ENCODE peak calls at places on chromosomes 6 and 20, in eight cellular contexts. Y is epithelial cell of prostate, U is AG04450, I is endodermal cell, C is lower lobe of right lung, L is breast epithelium, D is brain microvascular endothelial cell, W is cardiac muscle cell. A is an unnamed sample.

GRCh38 chr6:106431405-106431804 is 70.9 kb downstream of the CRYBG1 start:
- DNase-seq in I (no peak), W (no peak), Y (no peak), U (no peak), L (no peak), D (no peak), C (no peak), A (no peak)

GRCh38 chr6:48701572-48701971 is 590.6 kb upstream of the PTCHD4 start:
- DNase-seq in L (no peak), C (no peak), I (peak), Y (no peak), W (no peak), D (no peak), U (no peak), A (no peak)

GRCh38 chr20:19683168-19683567 is 74.9 kb upstream of the RIN2 start:
- DNase-seq in D (no peak), W (no peak), L (no peak), I (no peak), C (no peak), U (no peak), Y (no peak), A (no peak)

GRCh38 chr6:34476462-34476861 is 10.6 kb downstream of the PACSIN1 start:
- DNase-seq in L (no peak), I (peak), W (no peak), D (no peak), C (no peak), Y (no peak), U (no peak), A (no peak)

GRCh38 chr6:76835695-76836094 is 627.6 kb downstream of the HTR1B start:
- DNase-seq in W (no peak), I (no peak), L (no peak), D (no peak), U (no peak), C (no peak), Y (no peak), A (no peak)

GRCh38 chr6:164927288-164928040 is 381.9 kb downstream of the C6orf118 start:
- DNase-seq in C (peak), D (peak), I (peak), W (peak), Y (no peak), L (peak), U (no peak), A (peak)

GRCh38 chr20:37668166-37668565 is 25.7 kb upstream of the CTNNBL1 start:
- DNase-seq in W (no peak), C (no peak), I (no peak), L (no peak), U (no peak), Y (no peak), D (no peak), A (no peak)

GRCh38 chr20:325043-325888 is at the start of gene SOX12:
- DNase-seq in Y (peak), I (peak), D (peak), C (peak), W (peak), U (no peak), L (peak), A (peak)

GRCh38 chr6:89564752-89565427 is 73.7 kb downstream of the LYRM2 start:
- DNase-seq in U (no peak), L (no peak), C (no peak), I (no peak), Y (no peak), W (peak), D (peak), A (no peak)

GRCh38 chr20:56875052-56875663 is 246.1 kb downstream of the TFAP2C start:
- DNase-seq in U (peak), I (peak), C (no peak), W (peak), L (no peak), Y (peak), D (peak), A (no peak)

GRCh38 chr6:32940656-32941411 is at the start of gene HLA-DMB:
- DNase-seq in U (peak), C (peak), L (no peak), W (peak), Y (no peak), D (peak), I (peak), A (peak)

GRCh38 chr20:19758888-19759331 is 852 bp downstream of the RIN2 start:
- DNase-seq in L (peak), D (no peak), W (peak), U (no peak), I (peak), Y (no peak), C (peak), A (no peak)

GRCh38 chr20:24650091-24650490 is 180.7 kb downstream of the SYNDIG1 start:
- DNase-seq in Y (no peak), U (peak), D (no peak), C (no peak), I (no peak), L (no peak), W (peak), A (no peak)

GRCh38 chr20:37445041-37445440 is 76.0 kb upstream of the NNAT start:
- DNase-seq in Y (no peak), D (no peak), W (no peak), C (no peak), U (no peak), L (no peak), I (no peak), A (no peak)

GRCh38 chr6:32885698-32886286 is 31.8 kb downstream of the PSMB9 start:
- DNase-seq in Y (no peak), C (no peak), L (no peak), W (peak), D (no peak), U (no peak), I (no peak), A (no peak)

GRCh38 chr6:137657351-137657911 is 163.2 kb upstream of the OLIG3 start:
- DNase-seq in W (no peak), Y (no peak), C (no peak), D (no peak), I (no peak), L (no peak), U (no peak), A (no peak)

GRCh38 chr20:22001886-22002285 is 296.4 kb downstream of the PAX1 start:
- DNase-seq in U (no peak), D (no peak), L (no peak), Y (no peak), W (no peak), I (no peak), C (no peak), A (no peak)

GRCh38 chr6:7311920-7312615 is 931 bp downstream of the SSR1 start:
- DNase-seq in L (no peak), U (no peak), W (no peak), I (no peak), C (no peak), D (peak), Y (no peak), A (no peak)

GRCh38 chr20:41143354-41143753 is 6.0 kb downstream of the PLCG1 start:
- DNase-seq in I (no peak), Y (no peak), W (no peak), D (no peak), L (no peak), U (no peak), C (no peak), A (no peak)

GRCh38 chr6:6942826-6943225 is 164.9 kb upstream of the RREB1 start:
- DNase-seq in I (no peak), Y (no peak), C (peak), L (no peak), D (no peak), W (no peak), U (no peak), A (peak)

GRCh38 chr6:82980086-82980485 is 85.6 kb downstream of the UBE3D start:
- DNase-seq in C (no peak), W (peak), D (no peak), I (no peak), U (peak), L (no peak), Y (no peak), A (no peak)

GRCh38 chr6:16020259-16020658 is 108.6 kb upstream of the MYLIP start:
- DNase-seq in D (no peak), W (no peak), Y (no peak), U (no peak), C (no peak), I (no peak), L (no peak), A (no peak)

GRCh38 chr20:17963114-17963897 is 5.3 kb downstream of the SNX5 start:
- DNase-seq in U (no peak), D (no peak), I (no peak), Y (no peak), L (no peak), C (no peak), W (no peak), A (no peak)

GRCh38 chr6:65170273-65170672 is 536.8 kb downstream of the EYS start:
- DNase-seq in L (no peak), I (no peak), C (no peak), U (no peak), W (peak), D (no peak), Y (no peak), A (no peak)

GRCh38 chr20:19137641-19138040 is 74.8 kb upstream of the SLC24A3 start:
- DNase-seq in C (no peak), W (no peak), I (no peak), L (no peak), U (no peak), D (no peak), Y (no peak), A (no peak)

GRCh38 chr20:62737971-62738881 is 29.6 kb downstream of the NTSR1 start:
- DNase-seq in L (peak), U (no peak), Y (no peak), W (no peak), C (peak), D (no peak), I (no peak), A (no peak)

GRCh38 chr6:20554326-20554725 is 20.1 kb downstream of the CDKAL1 start:
- DNase-seq in D (no peak), U (no peak), C (no peak), L (no peak), Y (no peak), I (no peak), W (peak), A (no peak)

GRCh38 chr6:35745480-35745879 is 8.6 kb downstream of the ARMC12 start:
- DNase-seq in W (no peak), C (no peak), Y (no peak), I (no peak), L (peak), U (no peak), D (no peak), A (no peak)

GRCh38 chr6:87257565-87257964 is 64.8 kb upstream of the SMIM8 start:
- DNase-seq in Y (no peak), U (no peak), C (no peak), I (no peak), L (no peak), W (no peak), D (no peak), A (no peak)

GRCh38 chr6:96657344-96657743 is 94.4 kb downstream of the FHL5 start:
- DNase-seq in D (no peak), I (no peak), W (no peak), Y (no peak), L (no peak), U (no peak), C (no peak), A (no peak)

GRCh38 chr6:97405818-97406409 is 122.9 kb upstream of the MMS22L start:
- DNase-seq in L (no peak), Y (no peak), C (no peak), D (no peak), I (no peak), W (no peak), U (no peak), A (no peak)

GRCh38 chr6:7727951-7728854 is 2.3 kb downstream of the BMP6 start:
- DNase-seq in L (no peak), C (peak), D (no peak), U (no peak), I (peak), W (peak), Y (no peak), A (no peak)

GRCh38 chr6:12331474-12331873 is 41.3 kb downstream of the EDN1 start:
- DNase-seq in C (no peak), I (no peak), D (no peak), Y (no peak), U (no peak), L (no peak), W (no peak), A (no peak)

GRCh38 chr6:12331951-12332749 is 42.0 kb downstream of the EDN1 start:
- DNase-seq in Y (peak), L (no peak), I (peak), W (peak), C (no peak), U (no peak), D (no peak), A (no peak)

GRCh38 chr6:12327391-12327790 is 37.2 kb downstream of the EDN1 start:
- DNase-seq in I (no peak), L (no peak), Y (no peak), D (no peak), W (no peak), C (no peak), U (no peak), A (no peak)

GRCh38 chr6:12325872-12326271 is 35.7 kb downstream of the EDN1 start:
- DNase-seq in W (no peak), Y (no peak), I (no peak), U (no peak), C (no peak), D (no peak), L (no peak), A (no peak)

DNA sequence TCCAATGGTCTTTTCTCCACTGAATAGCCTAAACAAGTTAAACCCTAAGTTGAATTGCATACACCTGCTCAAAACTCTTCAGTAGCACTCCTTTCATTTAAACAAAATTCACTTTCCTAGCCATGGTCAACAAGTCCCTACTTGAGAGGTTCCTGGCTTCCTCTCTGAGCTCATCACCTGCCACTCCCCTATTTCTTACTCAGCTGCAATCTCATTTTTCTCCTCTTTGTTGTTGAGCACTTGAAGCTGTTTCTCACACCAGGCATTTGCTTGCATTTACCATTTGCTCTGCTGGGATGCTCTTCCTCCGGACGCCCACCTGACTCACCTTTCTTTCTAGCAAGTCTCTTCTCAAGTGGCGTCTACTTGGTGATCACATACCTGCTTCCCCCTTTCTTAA is 38.5 kb downstream of the EDN1 start:
- DNase-seq in U (no peak), I (no peak), L (no peak), W (no peak), Y (peak), C (no peak), D (no peak), A (no peak)
- H3K27ac ChIP-seq in U (no peak), I (no peak), L (no peak), W (no peak), Y (peak), C (no peak), D (no peak), A (no peak)

GRCh38 chr6:118776607-118777549 is 117.1 kb upstream of the ASF1A start:
- DNase-seq in D (peak), U (peak), Y (no peak), I (peak), L (no peak), C (no peak), W (peak), A (no peak)
- H3K27ac ChIP-seq in D (no peak), U (no peak), Y (no peak), I (no peak), L (no peak), C (no peak), W (no peak), A (no peak)

GRCh38 chr6:160273760-160274159 is 15.1 kb upstream of the SLC22A2 start:
- DNase-seq in L (no peak), W (no peak), U (no peak), D (no peak), C (no peak), Y (no peak), I (no peak), A (no peak)
- H3K27ac ChIP-seq in L (no peak), W (no peak), U (no peak), D (no peak), C (no peak), Y (no peak), I (no peak), A (no peak)

GRCh38 chr20:5164645-5165399 is 38.0 kb downstream of the CDS2 start:
- DNase-seq in W (no peak), U (no peak), D (no peak), L (no peak), Y (no peak), C (no peak), I (no peak), A (no peak)
- H3K27ac ChIP-seq in W (no peak), U (no peak), D (no peak), L (no peak), Y (no peak), C (no peak), I (no peak), A (peak)

GRCh38 chr20:50512323-50512722 is 2.1 kb downstream of the PTPN1 start:
- DNase-seq in I (no peak), W (no peak), D (no peak), Y (no peak), L (no peak), C (no peak), U (no peak), A (no peak)
- H3K27ac ChIP-seq in I (no peak), W (no peak), D (peak), Y (peak), L (no peak), C (peak), U (no peak), A (no peak)

GRCh38 chr6:50141100-50141499 is 91.4 kb upstream of the DEFB112 start:
- DNase-seq in Y (no peak), W (no peak), L (no peak), I (no peak), U (no peak), C (no peak), D (no peak), A (no peak)
- H3K27ac ChIP-seq in Y (no peak), W (no peak), L (no peak), I (no peak), U (no peak), C (no peak), D (no peak), A (no peak)

GRCh38 chr6:31216208-31216898 is 45.9 kb upstream of the POU5F1 start:
- DNase-seq in W (no peak), U (no peak), Y (peak), I (no peak), L (no peak), D (no peak), C (no peak), A (no peak)
- H3K27ac ChIP-seq in W (no peak), U (no peak), Y (peak), I (no peak), L (no peak), D (no peak), C (peak), A (no peak)

DNA sequence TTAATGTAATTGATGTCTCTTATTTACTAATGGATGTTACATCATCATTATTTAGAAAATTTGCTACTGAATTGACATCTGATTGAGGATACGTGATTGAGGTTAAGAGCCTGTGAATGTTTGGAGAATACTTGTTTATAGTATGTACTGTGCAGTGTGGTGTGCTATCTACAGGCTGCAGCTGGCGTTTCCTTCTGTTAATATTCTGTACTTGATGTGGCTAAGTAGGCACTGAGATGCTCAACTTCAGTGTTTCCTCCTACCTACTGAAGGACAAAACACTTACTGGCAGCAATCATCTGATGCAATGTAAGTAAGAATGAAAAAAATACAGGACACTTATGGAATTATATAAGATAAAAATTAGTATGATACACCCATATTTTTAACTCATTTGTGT is 709.7 kb upstream of the FLRT3 start:
- DNase-seq in I (no peak), Y (no peak), D (no peak), C (no peak), W (no peak), L (no peak), U (no peak), A (no peak)
- H3K27ac ChIP-seq in I (no peak), Y (no peak), D (no peak), C (no peak), W (no peak), L (no peak), U (no peak), A (no peak)

GRCh38 chr20:47118201-47118600 is 223.6 kb downstream of the EYA2 start:
- DNase-seq in Y (no peak), I (no peak), D (no peak), W (no peak), L (no peak), C (no peak), U (no peak), A (no peak)
- H3K27ac ChIP-seq in Y (no peak), I (no peak), D (no peak), W (no peak), L (peak), C (no peak), U (peak), A (no peak)